ENCODE peak calls at places on chromosomes 6 and 20, in six cellular contexts. One of them, this sample, is unnamed.

GRCh38 chr20:14235355-14235754 is 102.1 kb downstream of the FLRT3 start:
- DNase-seq in HEK293T: no peak
- DNase-seq in A549: peak
- DNase-seq in IMR-90: peak
- DNase-seq in GM12878: no peak
- DNase-seq in K562: no peak
- DNase-seq in this sample: no peak

GRCh38 chr20:844473-845225 is 11.1 kb downstream of the FAM110A start:
- DNase-seq in HEK293T: peak
- DNase-seq in A549: peak
- DNase-seq in IMR-90: peak
- DNase-seq in GM12878: peak
- DNase-seq in K562: peak
- DNase-seq in this sample: peak

GRCh38 chr6:138607478-138608433 is 108.5 kb upstream of the NHSL1 start:
- DNase-seq in HEK293T: no peak
- DNase-seq in A549: no peak
- DNase-seq in IMR-90: no peak
- DNase-seq in GM12878: no peak
- DNase-seq in K562: no peak
- DNase-seq in this sample: no peak

GRCh38 chr6:38730136-38730862 is 15.2 kb downstream of the DNAH8 start:
- DNase-seq in HEK293T: no peak
- DNase-seq in A549: no peak
- DNase-seq in IMR-90: no peak
- DNase-seq in GM12878: no peak
- DNase-seq in K562: no peak
- DNase-seq in this sample: no peak

GRCh38 chr6:97449437-97449966 is 166.5 kb upstream of the MMS22L start:
- DNase-seq in HEK293T: no peak
- DNase-seq in A549: no peak
- DNase-seq in IMR-90: no peak
- DNase-seq in GM12878: no peak
- DNase-seq in K562: no peak
- DNase-seq in this sample: no peak

GRCh38 chr6:106562001-106562400 is 67.3 kb downstream of the RTN4IP1 start:
- DNase-seq in HEK293T: no peak
- DNase-seq in A549: no peak
- DNase-seq in IMR-90: no peak
- DNase-seq in GM12878: no peak
- DNase-seq in K562: no peak
- DNase-seq in this sample: no peak

GRCh38 chr6:69935079-69935478 is 68.7 kb downstream of the COL19A1 start:
- DNase-seq in HEK293T: no peak
- DNase-seq in A549: no peak
- DNase-seq in IMR-90: no peak
- DNase-seq in GM12878: no peak
- DNase-seq in K562: no peak
- DNase-seq in this sample: no peak

GRCh38 chr20:12698817-12699216 is 310.0 kb upstream of the SPTLC3 start:
- DNase-seq in HEK293T: no peak
- DNase-seq in A549: no peak
- DNase-seq in IMR-90: no peak
- DNase-seq in GM12878: no peak
- DNase-seq in K562: no peak
- DNase-seq in this sample: no peak

GRCh38 chr6:54737247-54737646 is 109.3 kb upstream of the FAM83B start:
- DNase-seq in HEK293T: peak
- DNase-seq in A549: peak
- DNase-seq in IMR-90: no peak
- DNase-seq in GM12878: no peak
- DNase-seq in K562: peak
- DNase-seq in this sample: peak

GRCh38 chr6:48486876-48487275 is 375.9 kb upstream of the PTCHD4 start:
- DNase-seq in HEK293T: no peak
- DNase-seq in A549: no peak
- DNase-seq in IMR-90: no peak
- DNase-seq in GM12878: no peak
- DNase-seq in K562: no peak
- DNase-seq in this sample: no peak

GRCh38 chr6:33702345-33702977 is 9.0 kb downstream of the UQCC2 start:
- DNase-seq in HEK293T: peak
- DNase-seq in A549: peak
- DNase-seq in IMR-90: peak
- DNase-seq in GM12878: no peak
- DNase-seq in K562: peak
- DNase-seq in this sample: peak

GRCh38 chr6:30135147-30135546 is 793 bp upstream of the TRIM40 start:
- DNase-seq in HEK293T: no peak
- DNase-seq in A549: no peak
- DNase-seq in IMR-90: no peak
- DNase-seq in GM12878: no peak
- DNase-seq in K562: no peak
- DNase-seq in this sample: no peak

GRCh38 chr6:151807513-151808330 is at the start of gene ESR1:
- DNase-seq in HEK293T: peak
- DNase-seq in A549: no peak
- DNase-seq in IMR-90: no peak
- DNase-seq in GM12878: no peak
- DNase-seq in K562: no peak
- DNase-seq in this sample: no peak

DNA sequence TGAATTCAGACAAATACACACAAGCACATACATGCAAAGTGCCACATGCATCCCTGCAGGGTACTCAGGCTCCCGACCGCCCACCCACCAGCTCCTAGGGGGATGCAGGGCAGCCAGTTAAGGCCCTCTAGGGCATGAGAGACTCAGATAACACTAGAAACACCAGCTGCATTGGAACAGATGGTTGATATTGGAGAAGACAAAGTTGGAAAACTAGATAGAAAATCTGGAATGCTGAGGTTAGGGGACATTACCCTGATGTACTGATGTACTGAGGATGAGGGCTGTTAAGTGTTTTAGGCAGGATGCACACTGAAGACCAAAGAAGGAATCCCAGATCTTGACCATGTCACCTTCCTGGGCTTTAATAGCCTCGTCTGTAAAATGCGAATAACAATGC is 134.6 kb upstream of the ECI2 start:
- DNase-seq in HEK293T: no peak
- DNase-seq in A549: no peak
- DNase-seq in IMR-90: no peak
- DNase-seq in GM12878: no peak
- DNase-seq in K562: no peak
- DNase-seq in this sample: no peak
- TF ChIP-seq BHLHE40 in HEK293T: no peak
- TF ChIP-seq BHLHE40 in A549: no peak
- TF ChIP-seq BHLHE40 in IMR-90: no peak
- TF ChIP-seq BHLHE40 in GM12878: no peak
- TF ChIP-seq BHLHE40 in K562: no peak
- TF ChIP-seq BHLHE40 in this sample: no peak

GRCh38 chr20:43446361-43446879 is 11.3 kb upstream of the SRSF6 start:
- DNase-seq in HEK293T: no peak
- DNase-seq in A549: no peak
- DNase-seq in IMR-90: no peak
- DNase-seq in GM12878: no peak
- DNase-seq in K562: no peak
- DNase-seq in this sample: no peak

GRCh38 chr20:43452404-43453126 is 5.1 kb upstream of the SRSF6 start:
- DNase-seq in HEK293T: no peak
- DNase-seq in A549: no peak
- DNase-seq in IMR-90: no peak
- DNase-seq in GM12878: no peak
- DNase-seq in K562: no peak
- DNase-seq in this sample: no peak

GRCh38 chr20:43444107-43444506 is 13.6 kb upstream of the SRSF6 start:
- DNase-seq in HEK293T: no peak
- DNase-seq in A549: no peak
- DNase-seq in IMR-90: no peak
- DNase-seq in GM12878: no peak
- DNase-seq in K562: peak
- DNase-seq in this sample: no peak

GRCh38 chr20:43451400-43451799 is 6.3 kb upstream of the SRSF6 start:
- DNase-seq in HEK293T: no peak
- DNase-seq in A549: no peak
- DNase-seq in IMR-90: no peak
- DNase-seq in GM12878: no peak
- DNase-seq in K562: no peak
- DNase-seq in this sample: no peak

DNA sequence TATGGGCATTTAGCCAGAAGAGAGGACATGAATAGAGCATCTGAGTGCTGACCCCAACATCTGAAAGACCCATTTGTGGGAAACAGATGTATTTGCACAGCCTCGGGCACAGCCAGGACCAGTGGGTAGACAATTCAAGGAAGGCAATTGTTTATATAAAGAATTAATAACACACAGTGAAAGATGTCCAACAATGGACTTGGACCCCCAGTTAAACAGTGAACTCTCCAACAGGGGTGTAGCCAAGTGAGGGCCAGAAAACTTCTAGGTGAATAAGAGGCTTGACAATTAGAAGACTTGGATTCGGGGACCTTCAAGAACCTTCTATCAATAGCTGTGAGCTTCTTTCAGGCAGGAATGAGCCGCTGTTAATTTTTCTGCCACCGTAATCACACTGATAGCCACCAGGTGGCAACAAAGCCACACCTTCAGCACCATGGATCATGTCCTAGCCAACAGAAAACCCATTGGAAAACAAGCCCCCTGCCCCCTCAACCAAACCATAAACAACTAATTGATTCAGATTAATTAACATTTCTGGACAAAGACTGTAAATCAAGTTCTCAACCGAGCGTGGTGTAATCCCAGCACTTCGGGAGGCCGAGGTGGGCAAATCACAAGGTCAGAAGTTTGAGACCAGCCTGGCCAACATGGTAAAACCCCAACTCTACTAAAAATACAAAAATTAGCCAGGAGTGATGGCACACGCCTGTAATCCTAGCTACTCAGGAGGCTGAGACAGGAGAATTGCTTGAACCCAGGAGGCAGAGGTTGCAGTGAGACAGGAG is 8.8 kb upstream of the SRSF6 start:
- DNase-seq in HEK293T: peak
- DNase-seq in A549: peak
- DNase-seq in IMR-90: peak
- DNase-seq in GM12878: peak
- DNase-seq in K562: peak
- DNase-seq in this sample: peak
- TF ChIP-seq BHLHE40 in HEK293T: no peak
- TF ChIP-seq BHLHE40 in A549: no peak
- TF ChIP-seq BHLHE40 in IMR-90: no peak
- TF ChIP-seq BHLHE40 in GM12878: no peak
- TF ChIP-seq BHLHE40 in K562: no peak
- TF ChIP-seq BHLHE40 in this sample: no peak

GRCh38 chr6:27864906-27865883 is 47.0 kb downstream of the OR2B2 start:
- DNase-seq in HEK293T: peak
- DNase-seq in A549: peak
- DNase-seq in IMR-90: peak
- DNase-seq in GM12878: peak
- DNase-seq in K562: peak
- DNase-seq in this sample: peak

GRCh38 chr6:27866370-27867050 is 45.7 kb downstream of the OR2B2 start:
- DNase-seq in HEK293T: no peak
- DNase-seq in A549: peak
- DNase-seq in IMR-90: peak
- DNase-seq in GM12878: peak
- DNase-seq in K562: no peak
- DNase-seq in this sample: peak

GRCh38 chr6:27867051-27867940 is 44.9 kb downstream of the OR2B2 start:
- DNase-seq in HEK293T: no peak
- DNase-seq in A549: peak
- DNase-seq in IMR-90: peak
- DNase-seq in GM12878: peak
- DNase-seq in K562: peak
- DNase-seq in this sample: peak

GRCh38 chr6:27863962-27864905 is 48.0 kb downstream of the OR2B2 start:
- DNase-seq in HEK293T: no peak
- DNase-seq in A549: no peak
- DNase-seq in IMR-90: peak
- DNase-seq in GM12878: no peak
- DNase-seq in K562: no peak
- DNase-seq in this sample: no peak

GRCh38 chr6:27865952-27866369 is 46.2 kb downstream of the OR2B2 start:
- DNase-seq in HEK293T: no peak
- DNase-seq in A549: peak
- DNase-seq in IMR-90: no peak
- DNase-seq in GM12878: no peak
- DNase-seq in K562: no peak
- DNase-seq in this sample: no peak
- TF ChIP-seq BHLHE40 in HEK293T: no peak
- TF ChIP-seq BHLHE40 in A549: no peak
- TF ChIP-seq BHLHE40 in IMR-90: no peak
- TF ChIP-seq BHLHE40 in GM12878: no peak
- TF ChIP-seq BHLHE40 in K562: no peak
- TF ChIP-seq BHLHE40 in this sample: no peak

GRCh38 chr20:34710861-34711574 is 6.9 kb downstream of the TP53INP2 start:
- DNase-seq in HEK293T: no peak
- DNase-seq in A549: no peak
- DNase-seq in IMR-90: no peak
- DNase-seq in GM12878: no peak
- DNase-seq in K562: no peak
- DNase-seq in this sample: no peak

GRCh38 chr20:34715384-34715783 is 11.2 kb downstream of the TP53INP2 start:
- DNase-seq in HEK293T: no peak
- DNase-seq in A549: no peak
- DNase-seq in IMR-90: peak
- DNase-seq in GM12878: no peak
- DNase-seq in K562: no peak
- DNase-seq in this sample: no peak

GRCh38 chr20:34712525-34713192 is 8.5 kb downstream of the TP53INP2 start:
- DNase-seq in HEK293T: no peak
- DNase-seq in A549: no peak
- DNase-seq in IMR-90: no peak
- DNase-seq in GM12878: no peak
- DNase-seq in K562: no peak
- DNase-seq in this sample: peak

GRCh38 chr20:34711813-34712430 is 7.8 kb downstream of the TP53INP2 start:
- DNase-seq in HEK293T: no peak
- DNase-seq in A549: no peak
- DNase-seq in IMR-90: no peak
- DNase-seq in GM12878: no peak
- DNase-seq in K562: no peak
- DNase-seq in this sample: no peak

DNA sequence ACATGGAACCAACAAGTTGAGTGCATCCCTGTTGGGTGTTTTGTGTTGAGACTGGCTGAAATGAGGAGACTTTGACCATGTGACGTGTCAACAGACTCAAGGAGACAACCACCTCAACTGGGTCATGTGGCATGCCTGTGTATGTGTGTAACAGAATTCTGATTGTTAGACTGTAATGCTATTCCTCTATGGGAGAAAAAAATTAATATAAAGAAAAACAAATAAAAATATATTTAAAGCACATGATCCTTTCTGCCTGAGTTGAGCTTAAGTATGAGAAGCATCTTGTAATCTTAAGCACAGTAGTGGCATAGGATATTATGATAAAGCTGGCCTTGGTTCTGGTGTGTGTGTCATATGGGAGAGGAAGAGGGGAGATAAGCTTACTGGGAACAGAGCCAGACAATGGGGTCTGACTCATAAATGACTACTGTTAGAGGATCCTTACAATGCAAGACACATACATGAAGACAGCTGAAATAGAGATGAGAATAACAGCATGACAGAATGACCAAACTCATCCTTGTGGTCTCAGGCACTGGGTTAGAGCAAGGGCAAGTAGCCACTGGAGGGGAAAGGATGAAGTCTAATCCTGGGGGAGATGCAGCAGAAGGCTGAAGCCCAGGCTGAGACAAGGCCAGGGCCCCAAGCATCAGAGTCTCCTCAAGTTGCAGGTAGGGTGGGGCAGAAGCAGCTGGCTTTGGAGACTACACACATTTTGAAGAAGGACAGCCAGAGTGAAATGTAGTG is 9.2 kb downstream of the TP53INP2 start:
- DNase-seq in HEK293T: no peak
- DNase-seq in A549: peak
- DNase-seq in IMR-90: peak
- DNase-seq in GM12878: peak
- DNase-seq in K562: peak
- DNase-seq in this sample: peak
- TF ChIP-seq BHLHE40 in HEK293T: no peak
- TF ChIP-seq BHLHE40 in A549: no peak
- TF ChIP-seq BHLHE40 in IMR-90: no peak
- TF ChIP-seq BHLHE40 in GM12878: no peak
- TF ChIP-seq BHLHE40 in K562: peak
- TF ChIP-seq BHLHE40 in this sample: peak

This sample was measured in HepG2.